ENCODE peak calls at places on chromosome X, in eight cellular contexts. H is activated CD4-positive, alpha-beta T cell treated with anti-CD3 and anti-CD28 coated beads for 36 hours; V is nucleus accumbens; U is sigmoid colon; R is stimulated activated CD4-positive, alpha-beta T cell treated with anti-CD3 and anti-CD28 coated beads, Interleukin-15, amount 100 ng/mL, for 48 hours; O is NCI-H1092; E is ACHN; W is memory B cell. Q is an unnamed sample.

GRCh38 chrX:44544036-44544435 is 1.4 kb upstream of the FUNDC1 start:
- DNase-seq in H (no peak), V (no peak), U (no peak), R (no peak), O (no peak), E (no peak), W (no peak), Q (no peak)

GRCh38 chrX:152926279-152926678 is 28.4 kb downstream of the ZNF185 start:
- DNase-seq in H (peak), V (peak), U (no peak), R (peak), O (peak), E (peak), W (peak), Q (peak)

GRCh38 chrX:120356084-120356483 is 5.8 kb upstream of the ATP1B4 start:
- DNase-seq in H (no peak), V (no peak), U (no peak), R (no peak), O (no peak), E (no peak), W (no peak), Q (no peak)

GRCh38 chrX:118554511-118554910 is 58.9 kb downstream of the DOCK11 start:
- DNase-seq in H (peak), V (no peak), U (no peak), R (peak), O (no peak), E (no peak), W (no peak), Q (no peak)

GRCh38 chrX:27380163-27380845 is 82.8 kb downstream of the PPP4R3C start:
- DNase-seq in H (no peak), V (no peak), U (no peak), R (no peak), O (no peak), E (no peak), W (no peak), Q (no peak)

GRCh38 chrX:13493659-13494058 is 75.7 kb upstream of the EGFL6 start:
- DNase-seq in H (no peak), V (no peak), U (no peak), R (no peak), O (no peak), E (no peak), W (no peak), Q (no peak)

GRCh38 chrX:14697453-14697852 is 168.1 kb downstream of the GLRA2 start:
- DNase-seq in H (peak), V (no peak), U (no peak), R (peak), O (no peak), E (peak), W (peak), Q (no peak)

GRCh38 chrX:29257516-29257915 is 670.3 kb downstream of the IL1RAPL1 start:
- DNase-seq in H (no peak), V (no peak), U (no peak), R (no peak), O (no peak), E (no peak), W (no peak), Q (no peak)

GRCh38 chrX:47941423-47941822 is 62.4 kb downstream of the ZNF182 start:
- DNase-seq in H (no peak), V (no peak), U (no peak), R (no peak), O (no peak), E (no peak), W (no peak), Q (no peak)

GRCh38 chrX:65589304-65589703 is 54.7 kb upstream of the LAS1L start:
- DNase-seq in H (no peak), V (no peak), U (no peak), R (no peak), O (no peak), E (no peak), W (no peak), Q (no peak)

GRCh38 chrX:30799327-30799726 is 89.7 kb downstream of the TAB3 start:
- DNase-seq in H (no peak), V (no peak), U (no peak), R (no peak), O (no peak), E (no peak), W (no peak), Q (no peak)

GRCh38 chrX:106249706-106250379 is 81.7 kb downstream of the PWWP3B start:
- DNase-seq in H (no peak), V (no peak), U (no peak), R (no peak), O (no peak), E (no peak), W (no peak), Q (no peak)

GRCh38 chrX:150324035-150324728 is 38.9 kb upstream of the MAMLD1 start:
- DNase-seq in H (no peak), V (no peak), U (no peak), R (no peak), O (no peak), E (peak), W (no peak), Q (no peak)

GRCh38 chrX:118973389-118974087 is 880 bp upstream of the LONRF3 start:
- DNase-seq in H (no peak), V (no peak), U (peak), R (no peak), O (no peak), E (no peak), W (no peak), Q (no peak)